ENCODE peak calls at places on chromosomes 6 and 20, in seven cellular contexts. One of them, this sample, is unnamed.

GRCh38 chr20:57526067-57526884 is 1.3 kb upstream of the CTCFL start:
- DNase-seq in GM18507: no peak
- DNase-seq in mucosa of descending colon: peak
- DNase-seq in HTR-8/SVneo: no peak
- DNase-seq in NCI-H774: no peak
- DNase-seq in activated naive CD4-positive, alpha-beta T cell: peak
- DNase-seq in globus pallidus: no peak
- DNase-seq in this sample: no peak

GRCh38 chr6:52953911-52954839 is 40.9 kb downstream of the GSTA4 start:
- DNase-seq in GM18507: no peak
- DNase-seq in mucosa of descending colon: no peak
- DNase-seq in HTR-8/SVneo: no peak
- DNase-seq in NCI-H774: no peak
- DNase-seq in activated naive CD4-positive, alpha-beta T cell: no peak
- DNase-seq in globus pallidus: no peak
- DNase-seq in this sample: peak

GRCh38 chr20:12555369-12555768 is 453.4 kb upstream of the SPTLC3 start:
- DNase-seq in GM18507: no peak
- DNase-seq in mucosa of descending colon: no peak
- DNase-seq in HTR-8/SVneo: no peak
- DNase-seq in NCI-H774: no peak
- DNase-seq in activated naive CD4-positive, alpha-beta T cell: no peak
- DNase-seq in globus pallidus: no peak
- DNase-seq in this sample: peak

GRCh38 chr6:31610891-31611425 is 4.1 kb upstream of the AIF1 start:
- DNase-seq in GM18507: no peak
- DNase-seq in mucosa of descending colon: no peak
- DNase-seq in HTR-8/SVneo: no peak
- DNase-seq in NCI-H774: no peak
- DNase-seq in activated naive CD4-positive, alpha-beta T cell: no peak
- DNase-seq in globus pallidus: no peak
- DNase-seq in this sample: no peak

GRCh38 chr20:59598625-59599310 is 5.6 kb upstream of the PHACTR3 start:
- DNase-seq in GM18507: peak
- DNase-seq in mucosa of descending colon: no peak
- DNase-seq in HTR-8/SVneo: peak
- DNase-seq in NCI-H774: peak
- DNase-seq in activated naive CD4-positive, alpha-beta T cell: no peak
- DNase-seq in globus pallidus: peak
- DNase-seq in this sample: no peak

GRCh38 chr6:5314191-5314865 is 53.0 kb downstream of the FARS2 start:
- DNase-seq in GM18507: no peak
- DNase-seq in mucosa of descending colon: no peak
- DNase-seq in HTR-8/SVneo: no peak
- DNase-seq in NCI-H774: no peak
- DNase-seq in activated naive CD4-positive, alpha-beta T cell: no peak
- DNase-seq in globus pallidus: no peak
- DNase-seq in this sample: no peak

GRCh38 chr6:13492357-13492756 is 5.0 kb upstream of the GFOD1 start:
- DNase-seq in GM18507: no peak
- DNase-seq in mucosa of descending colon: no peak
- DNase-seq in HTR-8/SVneo: no peak
- DNase-seq in NCI-H774: no peak
- DNase-seq in activated naive CD4-positive, alpha-beta T cell: no peak
- DNase-seq in globus pallidus: no peak
- DNase-seq in this sample: no peak

GRCh38 chr6:37019065-37019450 is 13.6 kb downstream of the FGD2 start:
- DNase-seq in GM18507: no peak
- DNase-seq in mucosa of descending colon: no peak
- DNase-seq in HTR-8/SVneo: no peak
- DNase-seq in NCI-H774: peak
- DNase-seq in activated naive CD4-positive, alpha-beta T cell: no peak
- DNase-seq in globus pallidus: no peak
- DNase-seq in this sample: no peak

GRCh38 chr20:2729251-2729713 is 36.7 kb downstream of the EBF4 start:
- DNase-seq in GM18507: no peak
- DNase-seq in mucosa of descending colon: no peak
- DNase-seq in HTR-8/SVneo: no peak
- DNase-seq in NCI-H774: no peak
- DNase-seq in activated naive CD4-positive, alpha-beta T cell: peak
- DNase-seq in globus pallidus: no peak
- DNase-seq in this sample: peak

GRCh38 chr6:159981591-159982245 is 12.8 kb downstream of the IGF2R start:
- DNase-seq in GM18507: no peak
- DNase-seq in mucosa of descending colon: no peak
- DNase-seq in HTR-8/SVneo: no peak
- DNase-seq in NCI-H774: no peak
- DNase-seq in activated naive CD4-positive, alpha-beta T cell: no peak
- DNase-seq in globus pallidus: no peak
- DNase-seq in this sample: peak

GRCh38 chr6:40390144-40390800 is 196.9 kb downstream of the LRFN2 start:
- DNase-seq in GM18507: no peak
- DNase-seq in mucosa of descending colon: no peak
- DNase-seq in HTR-8/SVneo: no peak
- DNase-seq in NCI-H774: no peak
- DNase-seq in activated naive CD4-positive, alpha-beta T cell: no peak
- DNase-seq in globus pallidus: no peak
- DNase-seq in this sample: no peak

GRCh38 chr20:10673176-10673830 is 496 bp downstream of the JAG1 start:
- DNase-seq in GM18507: no peak
- DNase-seq in mucosa of descending colon: peak
- DNase-seq in HTR-8/SVneo: peak
- DNase-seq in NCI-H774: no peak
- DNase-seq in activated naive CD4-positive, alpha-beta T cell: no peak
- DNase-seq in globus pallidus: no peak
- DNase-seq in this sample: no peak

GRCh38 chr6:155200012-155200411 is 63.8 kb upstream of the CLDN20 start:
- DNase-seq in GM18507: no peak
- DNase-seq in mucosa of descending colon: no peak
- DNase-seq in HTR-8/SVneo: no peak
- DNase-seq in NCI-H774: no peak
- DNase-seq in activated naive CD4-positive, alpha-beta T cell: no peak
- DNase-seq in globus pallidus: no peak
- DNase-seq in this sample: no peak

GRCh38 chr20:61929561-61929960 is 136.1 kb downstream of the TAF4 start:
- DNase-seq in GM18507: no peak
- DNase-seq in mucosa of descending colon: no peak
- DNase-seq in HTR-8/SVneo: no peak
- DNase-seq in NCI-H774: no peak
- DNase-seq in activated naive CD4-positive, alpha-beta T cell: no peak
- DNase-seq in globus pallidus: no peak
- DNase-seq in this sample: no peak

GRCh38 chr6:49453221-49453620 is 9.8 kb downstream of the MMUT start:
- DNase-seq in GM18507: no peak
- DNase-seq in mucosa of descending colon: no peak
- DNase-seq in HTR-8/SVneo: no peak
- DNase-seq in NCI-H774: no peak
- DNase-seq in activated naive CD4-positive, alpha-beta T cell: no peak
- DNase-seq in globus pallidus: no peak
- DNase-seq in this sample: peak

GRCh38 chr6:1916334-1916985 is 306.7 kb downstream of the FOXC1 start:
- DNase-seq in GM18507: no peak
- DNase-seq in mucosa of descending colon: no peak
- DNase-seq in HTR-8/SVneo: no peak
- DNase-seq in NCI-H774: no peak
- DNase-seq in activated naive CD4-positive, alpha-beta T cell: no peak
- DNase-seq in globus pallidus: peak
- DNase-seq in this sample: peak

GRCh38 chr6:79868098-79868722 is 79.1 kb downstream of the ELOVL4 start:
- DNase-seq in GM18507: peak
- DNase-seq in mucosa of descending colon: no peak
- DNase-seq in HTR-8/SVneo: peak
- DNase-seq in NCI-H774: peak
- DNase-seq in activated naive CD4-positive, alpha-beta T cell: no peak
- DNase-seq in globus pallidus: peak
- DNase-seq in this sample: peak

GRCh38 chr20:45905505-45906079 is 6.4 kb downstream of the PLTP start:
- DNase-seq in GM18507: no peak
- DNase-seq in mucosa of descending colon: no peak
- DNase-seq in HTR-8/SVneo: no peak
- DNase-seq in NCI-H774: no peak
- DNase-seq in activated naive CD4-positive, alpha-beta T cell: no peak
- DNase-seq in globus pallidus: no peak
- DNase-seq in this sample: no peak

GRCh38 chr20:25304025-25304549 is 56.2 kb downstream of the PYGB start:
- DNase-seq in GM18507: no peak
- DNase-seq in mucosa of descending colon: peak
- DNase-seq in HTR-8/SVneo: no peak
- DNase-seq in NCI-H774: no peak
- DNase-seq in activated naive CD4-positive, alpha-beta T cell: no peak
- DNase-seq in globus pallidus: no peak
- DNase-seq in this sample: no peak

This sample was measured in fibroblast of villous mesenchyme.